ENCODE peak calls at places on chromosomes 16 and 17, in nine cellular contexts. S is kidney glomerular epithelial cell; R is ACHN; G is mucosa of descending colon; X is A549; V is fibroblast of the conjunctiva; I is stimulated activated effector memory CD8-positive, alpha-beta T cell treated with anti-CD3 and anti-CD28 coated beads, Interleukin-12 subunit alpha, Interleukin-12 subunit beta, amount 100 ng/mL, for 72 hours; Q is HFFc6; O is BJ. E is an unnamed sample.

GRCh38 chr17:20992987-20993862 is 49.6 kb downstream of the USP22 start:
- DNase-seq in X (peak), I (peak), O (peak), V (peak), R (peak), Q (peak), S (no peak), G (peak), E (peak)

GRCh38 chr16:88790312-88791150 is 5.5 kb upstream of the PIEZO1 start:
- DNase-seq in G (peak), R (no peak), V (no peak), O (no peak), S (peak), X (no peak), I (peak), Q (no peak), E (no peak)

GRCh38 chr17:30378191-30378796 is 433 bp upstream of the CPD start:
- DNase-seq in V (no peak), S (no peak), I (peak), R (no peak), O (no peak), Q (no peak), G (peak), X (no peak), E (no peak)

GRCh38 chr17:32142857-32143524 is 689 bp downstream of the RHOT1 start:
- DNase-seq in R (peak), G (peak), X (peak), I (no peak), S (peak), O (no peak), Q (peak), V (peak), E (peak)

GRCh38 chr17:81097943-81098308 is 63.0 kb downstream of the BAIAP2 start:
- DNase-seq in V (no peak), R (peak), G (peak), O (no peak), S (peak), I (no peak), X (peak), Q (peak), E (no peak)

GRCh38 chr17:76003915-76004314 is 3.3 kb downstream of the CDK3 start:
- DNase-seq in Q (no peak), O (no peak), S (no peak), I (no peak), X (no peak), V (no peak), G (no peak), R (no peak), E (no peak)

GRCh38 chr17:63086483-63087185 is 120.6 kb downstream of the TANC2 start:
- DNase-seq in V (no peak), S (no peak), Q (no peak), G (no peak), X (no peak), I (no peak), R (no peak), O (no peak), E (no peak)

GRCh38 chr17:14510136-14510535 is 209.3 kb downstream of the HS3ST3B1 start:
- DNase-seq in Q (no peak), O (peak), V (no peak), S (no peak), I (no peak), X (no peak), R (no peak), G (no peak), E (no peak)

E was measured in SHP77 treated with DMSO at 0.1 percent for 48 hours.